ENCODE peak calls at places on chromosome 20, in nine cellular contexts. J is fibroblast of pulmonary artery, C is ELR, N is GDM1, T is left ventricle myocardium superior, L is brain microvascular endothelial cell, Y is right cardiac atrium, U is left lung, P is MM.1S. H is an unnamed sample.

GRCh38 chr20:43726811-43727338 is at the start of gene GTSF1L:
- DNase-seq in P (no peak), J (peak; percentile 88), N (no peak), L (peak; percentile 11), U (no peak), Y (no peak), C (peak; percentile 84), T (no peak), H (peak; percentile 47)

GRCh38 chr20:48458003-48458377 is 369.8 kb downstream of the PREX1 start:
- DNase-seq in U (no peak), T (no peak), L (no peak), Y (no peak), C (no peak), N (no peak), P (no peak), J (no peak), H (no peak)

GRCh38 chr20:50563133-50563944 is 53.2 kb downstream of the PTPN1 start:
- DNase-seq in J (no peak), T (no peak), P (no peak), L (no peak), N (no peak), Y (no peak), C (no peak), U (no peak), H (no peak)

GRCh38 chr20:35833271-35833670 is 61.5 kb downstream of the PHF20 start:
- DNase-seq in L (no peak), T (no peak), J (no peak), Y (no peak), P (no peak), N (no peak), U (no peak), C (peak; percentile 72), H (no peak)

GRCh38 chr20:63177134-63177784 is 38.7 kb downstream of the YTHDF1 start:
- DNase-seq in N (no peak), U (no peak), T (no peak), J (no peak), Y (no peak), L (no peak), P (no peak), C (no peak), H (peak; percentile 34)

GRCh38 chr20:62723351-62723750 is 14.7 kb downstream of the NTSR1 start:
- DNase-seq in T (peak; percentile 33), L (no peak), U (peak; percentile 39), J (no peak), N (no peak), C (peak; percentile 55), P (no peak), Y (no peak), H (no peak)

GRCh38 chr20:56944546-56944945 is 315.4 kb downstream of the TFAP2C start:
- DNase-seq in J (no peak), U (no peak), Y (no peak), T (no peak), P (no peak), L (no peak), N (no peak), C (no peak), H (no peak)

GRCh38 chr20:31476648-31477220 is 1.6 kb downstream of the REM1 start:
- DNase-seq in N (no peak), J (peak; percentile 56), C (peak; percentile 37), P (no peak), L (no peak), U (no peak), T (peak; percentile 33), Y (peak; percentile 30), H (no peak)

GRCh38 chr20:11195169-11195568 is 521.4 kb upstream of the JAG1 start:
- DNase-seq in J (no peak), Y (peak; percentile 21), T (peak; percentile 49), L (no peak), N (no peak), P (no peak), C (no peak), U (peak; percentile 68), H (no peak)

GRCh38 chr20:25179439-25180089 is 15.9 kb upstream of the ENTPD6 start:
- DNase-seq in U (no peak), Y (no peak), L (no peak), J (no peak), N (no peak), T (no peak), C (no peak), P (no peak), H (no peak)

GRCh38 chr20:48060841-48061720 is 275.8 kb upstream of the SULF2 start:
- DNase-seq in P (no peak), U (no peak), J (no peak), C (no peak), Y (no peak), L (no peak), N (no peak), T (no peak), H (no peak)

GRCh38 chr20:46438156-46438750 is 31.8 kb upstream of the ELMO2 start:
- DNase-seq in P (peak; percentile 26), N (peak; percentile 9), U (no peak), J (peak; percentile 56), L (peak; percentile 47), C (peak; percentile 66), T (no peak), Y (no peak), H (peak; percentile 42)

GRCh38 chr20:42219005-42219404 is 600.8 kb upstream of the CHD6 start:
- DNase-seq in J (no peak), T (no peak), C (no peak), L (no peak), N (no peak), U (no peak), P (no peak), Y (no peak), H (no peak)

GRCh38 chr20:9485614-9486325 is 28.6 kb upstream of the LAMP5 start:
- DNase-seq in L (no peak), J (no peak), Y (no peak), T (no peak), N (no peak), C (no peak), P (no peak), U (no peak), H (no peak)

GRCh38 chr20:6953611-6954010 is 186.1 kb downstream of the BMP2 start:
- DNase-seq in Y (no peak), L (no peak), N (no peak), U (no peak), T (no peak), P (no peak), J (no peak), C (no peak), H (no peak)

GRCh38 chr20:1566701-1567100 is 9.2 kb upstream of the SIRPD start:
- DNase-seq in U (no peak), L (no peak), T (no peak), N (no peak), J (no peak), Y (no peak), C (peak; percentile 84), P (no peak), H (peak; percentile 34)

GRCh38 chr20:25257130-25257529 is 9.2 kb downstream of the PYGB start:
- DNase-seq in P (no peak), J (no peak), T (no peak), N (no peak), L (no peak), U (no peak), C (no peak), Y (no peak), H (no peak)

GRCh38 chr20:23159923-23160445 is 73.9 kb upstream of the CD93 start:
- DNase-seq in Y (no peak), N (no peak), L (no peak), U (no peak), T (no peak), C (no peak), P (no peak), J (no peak), H (no peak)

GRCh38 chr20:61880706-61881105 is 185.0 kb downstream of the TAF4 start:
- DNase-seq in T (no peak), N (no peak), P (no peak), Y (no peak), J (no peak), U (no peak), C (no peak), L (no peak), H (no peak)

GRCh38 chr20:4244700-4245485 is 229.5 kb upstream of the RNF24 start:
- DNase-seq in L (no peak), C (no peak), J (peak; percentile 39), U (no peak), P (no peak), N (no peak), T (no peak), Y (no peak), H (no peak)

GRCh38 chr20:59006864-59007757 is at the start of gene CTSZ:
- DNase-seq in U (peak; percentile 95), L (no peak), C (peak; percentile 65), T (peak; percentile 86), J (peak; percentile 33), Y (peak; percentile 80), P (peak; percentile 20), N (peak; percentile 26), H (peak; percentile 39)

GRCh38 chr20:9460518-9460917 is 53.9 kb upstream of the LAMP5 start:
- DNase-seq in N (no peak), T (no peak), Y (no peak), L (peak; percentile 40), J (peak; percentile 48), P (peak; percentile 3), C (peak; percentile 61), U (no peak), H (peak; percentile 65)

GRCh38 chr20:9923648-9924047 is 84.8 kb upstream of the PAK5 start:
- DNase-seq in T (no peak), N (no peak), U (no peak), P (no peak), J (no peak), L (no peak), C (no peak), Y (no peak), H (no peak)

GRCh38 chr20:48679603-48680002 is 148.2 kb downstream of the PREX1 start:
- DNase-seq in C (no peak), T (no peak), Y (no peak), N (no peak), P (no peak), J (no peak), L (no peak), U (no peak), H (no peak)

GRCh38 chr20:50980071-50980681 is 21.6 kb downstream of the MOCS3 start:
- DNase-seq in P (no peak), U (no peak), Y (no peak), T (no peak), L (peak; percentile 99), J (peak; percentile 98), C (peak; percentile 100), N (no peak), H (peak; percentile 98)

GRCh38 chr20:62925420-62926228 is 681 bp downstream of the DIDO1 start:
- DNase-seq in U (peak; percentile 88), T (peak; percentile 56), Y (no peak), L (no peak), J (peak; percentile 19), N (no peak), C (peak; percentile 69), P (peak; percentile 44), H (peak; percentile 25)

GRCh38 chr20:52104546-52105044 is 87.0 kb downstream of the ZFP64 start:
- DNase-seq in J (peak; percentile 13), C (peak; percentile 57), Y (peak; percentile 15), P (no peak), T (no peak), N (no peak), L (peak; percentile 18), U (no peak), H (peak; percentile 19)

GRCh38 chr20:21251278-21251677 is 51.9 kb upstream of the XRN2 start:
- DNase-seq in J (no peak), N (no peak), Y (no peak), P (no peak), T (no peak), U (no peak), L (no peak), C (peak; percentile 32), H (peak; percentile 72)

GRCh38 chr20:57432874-57433491 is 41.8 kb downstream of the RBM38 start:
- DNase-seq in Y (peak; percentile 57), P (peak; percentile 92), U (peak; percentile 91), C (no peak), N (peak; percentile 73), L (no peak), J (no peak), T (peak; percentile 75), H (peak; percentile 35)

GRCh38 chr20:50824137-50824536 is 29.3 kb downstream of the BCAS4 start:
- DNase-seq in J (peak; percentile 86), U (no peak), P (no peak), Y (peak; percentile 65), C (peak; percentile 81), N (no peak), L (peak; percentile 35), T (no peak), H (no peak)

GRCh38 chr20:64044484-64045247 is 4.8 kb downstream of the SOX18 start:
- DNase-seq in Y (peak; percentile 72), L (no peak), N (no peak), C (peak; percentile 75), J (peak; percentile 57), U (no peak), T (no peak), P (no peak), H (peak; percentile 82)

H was measured in epithelial cell of esophagus.